ENCODE peak calls at places on chromosomes 11 and 22, in five cellular contexts. Q is T-cell; X is stimulated activated CD8-positive, alpha-beta memory T cell treated with anti-CD3 and anti-CD28 coated beads, Interleukin-12 subunit alpha, Interleukin-12 subunit beta, amount 100 ng/mL, for 1 hour; W is RPMI8226; V is GF-D8. A is an unnamed sample.

GRCh38 chr22:24208012-24208749 is 26.9 kb downstream of the SUSD2 start:
- DNase-seq in Q (no peak), X (no peak), W (no peak), V (peak), A (no peak)

GRCh38 chr11:82494988-82495432 is 238.7 kb downstream of the FAM181B start:
- DNase-seq in Q (no peak), W (peak), X (no peak), V (no peak), A (no peak)

GRCh38 chr11:85955531-85955930 is 100.3 kb downstream of the CCDC83 start:
- DNase-seq in W (no peak), X (no peak), Q (no peak), V (no peak), A (no peak)

GRCh38 chr22:19527861-19528417 is 3.7 kb upstream of the CLDN5 start:
- DNase-seq in W (no peak), X (no peak), Q (no peak), V (no peak), A (no peak)

GRCh38 chr22:24706050-24706449 is 68.5 kb downstream of the PIWIL3 start:
- DNase-seq in Q (no peak), W (no peak), V (no peak), X (no peak), A (no peak)

GRCh38 chr11:93857413-93858185 is 7.2 kb upstream of the VSTM5 start:
- DNase-seq in V (no peak), W (no peak), Q (no peak), X (no peak), A (no peak)

GRCh38 chr22:33227791-33228190 is 169.6 kb upstream of the SYN3 start:
- DNase-seq in X (no peak), Q (no peak), V (no peak), W (no peak), A (no peak)

GRCh38 chr11:69541001-69541285 is 59.5 kb downstream of the LINC01488 start:
- DNase-seq in V (no peak), Q (no peak), W (no peak), X (no peak), A (no peak)

GRCh38 chr22:23402275-23403151 is 177.6 kb downstream of the IGLL1 start:
- DNase-seq in V (no peak), Q (peak), W (peak), X (peak), A (no peak)

GRCh38 chr11:103035656-103036434 is 56.1 kb downstream of the DCUN1D5 start:
- DNase-seq in V (peak), W (peak), Q (peak), X (peak), A (peak)

GRCh38 chr11:36249271-36249670 is 40.0 kb downstream of the COMMD9 start:
- DNase-seq in V (no peak), Q (no peak), W (no peak), X (no peak), A (no peak)

GRCh38 chr11:9982796-9983579 is 311.0 kb downstream of the SBF2 start:
- DNase-seq in X (no peak), Q (no peak), W (no peak), V (no peak), A (no peak)

GRCh38 chr22:30302810-30303138 is 13.5 kb upstream of the CASTOR1 start:
- DNase-seq in Q (no peak), W (no peak), X (no peak), V (no peak), A (no peak)

GRCh38 chr22:28925916-28926315 is 42.5 kb downstream of the ZNRF3 start:
- DNase-seq in V (no peak), W (no peak), X (no peak), Q (no peak), A (no peak)

GRCh38 chr22:20809538-20810185 is 35.7 kb downstream of the SERPIND1 start:
- DNase-seq in V (no peak), Q (no peak), W (no peak), X (no peak), A (no peak)

GRCh38 chr22:47013861-47014635 is 251.6 kb downstream of the TBC1D22A start:
- DNase-seq in Q (no peak), X (no peak), V (no peak), W (no peak), A (no peak)

GRCh38 chr11:67276821-67277230 is 10.6 kb downstream of the GRK2 start:
- DNase-seq in Q (no peak), W (peak), X (no peak), V (peak), A (no peak)

GRCh38 chr11:16153951-16154350 is 202.4 kb downstream of the SOX6 start:
- DNase-seq in W (no peak), V (no peak), X (no peak), Q (no peak), A (no peak)

GRCh38 chr11:29447821-29448220 is 569.0 kb downstream of the KCNA4 start:
- DNase-seq in V (no peak), X (no peak), W (no peak), Q (no peak), A (no peak)

GRCh38 chr11:133215529-133216230 is 316.6 kb downstream of the OPCML start:
- DNase-seq in X (no peak), W (no peak), Q (no peak), V (no peak), A (no peak)

GRCh38 chr11:128196235-128196634 is 391.1 kb downstream of the ETS1 start:
- DNase-seq in W (no peak), Q (no peak), V (no peak), X (no peak), A (no peak)